ENCODE peak calls at places on chromosome 19, in six cellular contexts. K is neural progenitor cell, F is HCT116, V is PC-3, P is SK-N-SH, A is MM.1S. R is an unnamed sample.

GRCh38 chr19:17348700-17349099 is 11.3 kb downstream of the GTPBP3 start:
- DNase-seq in K (peak), V (peak), P (peak), F (no peak), A (no peak), R (peak)

GRCh38 chr19:4386038-4386782 is 14.1 kb downstream of the SH3GL1 start:
- DNase-seq in V (no peak), K (no peak), F (no peak), A (no peak), P (no peak), R (peak)

GRCh38 chr19:58097783-58098681 is at the start of gene ZSCAN18:
- DNase-seq in P (peak), V (no peak), K (peak), F (no peak), A (no peak), R (peak)

GRCh38 chr19:10655457-10656312 is 1.5 kb downstream of the ILF3 start:
- DNase-seq in K (peak), V (peak), A (no peak), F (no peak), P (peak), R (peak)

GRCh38 chr19:1076951-1077350 is 10.0 kb downstream of the ARHGAP45 start:
- DNase-seq in V (peak), F (no peak), A (peak), P (no peak), K (no peak), R (peak)

GRCh38 chr19:3481241-3482090 is 1.1 kb upstream of the SMIM24 start:
- DNase-seq in K (no peak), A (no peak), V (no peak), F (no peak), P (no peak), R (no peak)

GRCh38 chr19:46428278-46429141 is at the start of gene PNMA8C:
- DNase-seq in F (no peak), V (no peak), K (peak), A (no peak), P (peak), R (peak)

GRCh38 chr19:41774515-41774980 is 19.2 kb downstream of the CEACAM6 start:
- DNase-seq in F (peak), K (no peak), V (peak), P (no peak), A (peak), R (no peak)

GRCh38 chr19:16118489-16119033 is 6.9 kb downstream of the RAB8A start:
- DNase-seq in A (peak), K (no peak), V (no peak), F (no peak), P (no peak), R (no peak)

GRCh38 chr19:6626764-6627163 is 35.8 kb upstream of the CD70 start:
- DNase-seq in F (no peak), K (no peak), P (no peak), V (no peak), A (no peak), R (no peak)

GRCh38 chr19:3617463-3617862 is 9.1 kb downstream of the CACTIN start:
- DNase-seq in P (no peak), F (no peak), A (peak), K (peak), V (no peak), R (no peak)

GRCh38 chr19:12721656-12722565 is 1.8 kb downstream of the TNPO2 start:
- DNase-seq in P (peak), K (peak), F (no peak), V (peak), A (peak), R (peak)

GRCh38 chr19:16034180-16034579 is 42.1 kb upstream of the TPM4 start:
- DNase-seq in K (no peak), P (peak), F (no peak), V (no peak), A (no peak), R (no peak)

GRCh38 chr19:12521996-12522395 is 29.3 kb downstream of the ZNF564 start:
- DNase-seq in P (no peak), F (no peak), K (no peak), V (no peak), A (peak), R (no peak)

GRCh38 chr19:44845286-44845611 is 848 bp upstream of the NECTIN2 start:
- DNase-seq in V (no peak), P (no peak), F (no peak), K (no peak), A (no peak), R (no peak)

GRCh38 chr19:54319049-54319448 is 6.1 kb upstream of the LILRA5 start:
- DNase-seq in A (no peak), K (no peak), V (no peak), P (no peak), F (no peak), R (no peak)

GRCh38 chr19:15200575-15201364 is at the start of gene NOTCH3:
- DNase-seq in V (peak), K (peak), F (no peak), P (peak), A (no peak), R (peak)

GRCh38 chr19:11399667-11400066 is 15.6 kb upstream of the EPOR start:
- DNase-seq in K (no peak), V (no peak), P (no peak), A (no peak), F (no peak), R (no peak)

GRCh38 chr19:45817010-45817724 is 2.1 kb upstream of the RSPH6A start:
- DNase-seq in F (peak), K (peak), V (peak), A (peak), P (peak), R (peak)

GRCh38 chr19:18417250-18418033 is 1.8 kb upstream of the SSBP4 start:
- DNase-seq in F (no peak), K (peak), P (peak), V (peak), A (no peak), R (peak)

GRCh38 chr19:17482877-17483604 is 12.7 kb downstream of the SLC27A1 start:
- DNase-seq in V (no peak), K (no peak), P (peak), A (no peak), F (no peak), R (no peak)

GRCh38 chr19:7985481-7985911 is 19.9 kb downstream of the ELAVL1 start:
- DNase-seq in P (no peak), V (no peak), F (no peak), K (no peak), A (no peak), R (no peak)
- TF ChIP-seq EZH2phosphoT487 in P (no peak), V (no peak), F (no peak), K (no peak), A (no peak), R (no peak)

DNA sequence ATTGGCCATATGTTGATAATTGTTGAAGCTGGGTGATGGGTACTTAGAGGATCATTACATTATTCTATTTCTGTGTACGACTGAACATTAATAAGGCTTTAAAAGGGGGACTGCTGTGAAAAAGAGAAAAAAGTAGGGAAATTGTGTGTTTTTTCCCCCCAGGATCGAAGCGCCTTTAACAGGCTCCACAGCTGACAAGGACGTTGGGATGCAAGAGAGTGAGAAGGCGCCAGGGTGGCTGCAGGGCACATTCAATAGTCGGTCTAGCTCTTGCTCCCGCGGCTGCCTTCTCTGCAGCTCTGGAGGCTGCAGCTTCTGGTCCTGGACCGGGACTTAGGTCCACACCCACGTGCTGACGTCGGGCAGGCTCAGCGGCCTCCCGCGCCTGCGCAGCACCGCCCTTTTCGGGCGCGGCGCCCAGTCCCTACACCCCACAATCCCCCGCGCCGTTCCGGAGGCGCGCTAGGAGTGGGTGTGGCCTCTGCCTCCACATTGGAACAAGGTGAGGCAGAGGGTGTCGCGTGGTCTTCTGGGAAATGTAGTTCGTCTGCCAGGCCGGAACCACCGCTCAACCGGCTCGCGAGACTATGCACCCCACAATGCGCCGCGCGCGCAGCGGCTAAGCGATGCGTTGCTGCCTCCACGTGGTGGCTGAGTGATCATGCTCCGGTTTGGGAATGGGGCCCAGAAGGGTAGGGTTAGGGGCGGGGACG is 4.9 kb upstream of the LRFN3 start:
- DNase-seq in A (peak), P (peak), V (peak), F (peak), K (peak), R (peak)
- H3K9ac ChIP-seq in A (peak), P (no peak), V (peak), F (peak), K (no peak), R (peak)

GRCh38 chr19:32555786-32556185 is 25.2 kb upstream of the PDCD5 start:
- DNase-seq in K (no peak), F (no peak), P (no peak), A (no peak), V (no peak), R (no peak)

GRCh38 chr19:32550666-32551065 is 30.3 kb upstream of the PDCD5 start:
- DNase-seq in F (no peak), P (no peak), V (no peak), A (no peak), K (no peak), R (no peak)
- TF ChIP-seq EZH2phosphoT487 in F (no peak), P (no peak), V (no peak), A (no peak), K (no peak), R (no peak)

GRCh38 chr19:50725932-50726230 is 2.7 kb downstream of the CLEC11A start:
- DNase-seq in K (no peak), A (no peak), P (no peak), F (no peak), V (no peak), R (no peak)
- H3K9ac ChIP-seq in K (no peak), A (no peak), P (peak), F (peak), V (peak), R (peak)

GRCh38 chr19:13881231-13881691 is 4.3 kb downstream of the NANOS3 start:
- DNase-seq in F (no peak), A (peak), K (peak), V (no peak), P (peak), R (peak)
- TF ChIP-seq EZH2phosphoT487 in F (no peak), A (no peak), K (no peak), V (no peak), P (no peak), R (no peak)

R was measured in GM23248.